ENCODE peak calls at places on chromosome 20, in seven cellular contexts. U is H9; N is cardiac muscle cell; T is fibroblast of lung; D is CD8-positive, alpha-beta T cell; H is RWPE2; V is uterus. L is an unnamed sample.

GRCh38 chr20:20780127-20780822 is 67.8 kb upstream of the RALGAPA2 start:
- DNase-seq in D (no peak), N (peak; percentile 17), T (no peak), H (peak; percentile 76), V (peak; percentile 60), U (peak; percentile 33), L (peak; percentile 29)

GRCh38 chr20:41072099-41072798 is 43.6 kb downstream of the TOP1 start:
- DNase-seq in H (peak; percentile 89), N (peak; percentile 89), V (peak; percentile 33), D (no peak), U (no peak), T (peak; percentile 89), L (peak; percentile 18)

GRCh38 chr20:15100506-15101160 is 763.2 kb upstream of the FLRT3 start:
- DNase-seq in V (no peak), T (no peak), N (no peak), U (no peak), H (no peak), D (no peak), L (no peak)

GRCh38 chr20:38889792-38890496 is 36.3 kb upstream of the FAM83D start:
- DNase-seq in V (no peak), H (no peak), T (no peak), D (no peak), U (no peak), N (no peak), L (no peak)

GRCh38 chr20:53918010-53918311 is 152.4 kb downstream of the BCAS1 start:
- DNase-seq in D (no peak), H (no peak), V (no peak), T (no peak), N (no peak), U (no peak), L (no peak)

GRCh38 chr20:42401598-42401997 is 783.4 kb upstream of the CHD6 start:
- DNase-seq in H (no peak), N (no peak), V (no peak), U (no peak), T (no peak), D (no peak), L (no peak)

GRCh38 chr20:50308166-50308512 is 117.5 kb downstream of the CEBPB start:
- DNase-seq in U (no peak), N (no peak), D (no peak), V (no peak), T (no peak), H (no peak), L (no peak)

GRCh38 chr20:33753763-33754162 is 22.0 kb downstream of the ZNF341 start:
- DNase-seq in U (no peak), N (no peak), D (no peak), T (peak; percentile 22), H (no peak), V (no peak), L (no peak)

GRCh38 chr20:38534756-38535155 is 46.2 kb upstream of the ADIG start:
- DNase-seq in V (no peak), H (no peak), D (no peak), N (no peak), U (no peak), T (no peak), L (no peak)

GRCh38 chr20:25705830-25706351 is 9.2 kb upstream of the ZNF337 start:
- DNase-seq in D (no peak), V (no peak), T (no peak), U (no peak), H (no peak), N (no peak), L (no peak)

GRCh38 chr20:33079267-33079666 is at the start of gene BPIFB4:
- DNase-seq in V (no peak), N (peak; percentile 92), D (no peak), U (no peak), T (peak; percentile 2), H (no peak), L (no peak)

GRCh38 chr20:52196845-52197244 is 5.3 kb upstream of the ZFP64 start:
- DNase-seq in U (no peak), N (no peak), D (no peak), V (no peak), H (no peak), T (no peak), L (no peak)

GRCh38 chr20:41650221-41650948 is 32.2 kb upstream of the CHD6 start:
- DNase-seq in T (no peak), V (no peak), D (no peak), H (no peak), N (no peak), U (no peak), L (no peak)

GRCh38 chr20:63932606-63933160 is 23.5 kb downstream of the UCKL1 start:
- DNase-seq in V (no peak), D (no peak), N (no peak), H (peak; percentile 81), U (no peak), T (no peak), L (no peak)

GRCh38 chr20:18360601-18361000 is 72.3 kb downstream of the ZNF133 start:
- DNase-seq in U (peak; percentile 49), H (no peak), N (no peak), V (no peak), D (no peak), T (no peak), L (no peak)

GRCh38 chr20:23692725-23693124 is 3.9 kb upstream of the CST4 start:
- DNase-seq in V (no peak), H (no peak), D (no peak), N (no peak), U (no peak), T (peak; percentile 1), L (no peak)

GRCh38 chr20:46255440-46256104 is 52.7 kb downstream of the CDH22 start:
- DNase-seq in N (peak; percentile 61), U (no peak), T (no peak), V (peak; percentile 45), D (peak; percentile 18), H (peak; percentile 99), L (peak; percentile 71)

GRCh38 chr20:32969356-32970114 is 34.7 kb downstream of the SUN5 start:
- DNase-seq in U (peak; percentile 23), T (no peak), N (no peak), H (peak; percentile 73), V (no peak), D (no peak), L (no peak)

GRCh38 chr20:54209216-54209813 is 1.4 kb downstream of the PFDN4 start:
- DNase-seq in D (no peak), N (no peak), V (no peak), T (no peak), U (no peak), H (no peak), L (no peak)

GRCh38 chr20:63846128-63846771 is 15.0 kb upstream of the ABHD16B start:
- DNase-seq in V (peak; percentile 78), D (no peak), U (peak; percentile 81), N (peak; percentile 59), T (peak; percentile 47), H (peak; percentile 82), L (peak; percentile 89)

GRCh38 chr20:39259010-39259803 is 297.1 kb downstream of the DHX35 start:
- DNase-seq in U (peak; percentile 9), H (peak; percentile 41), V (peak; percentile 22), D (no peak), N (peak; percentile 0), T (no peak), L (no peak)

GRCh38 chr20:1870792-1871550 is 24.2 kb upstream of the SIRPA start:
- DNase-seq in U (no peak), N (no peak), T (no peak), V (no peak), H (no peak), D (no peak), L (no peak)

GRCh38 chr20:43946659-43947315 is 32.1 kb downstream of the TOX2 start:
- DNase-seq in V (no peak), D (no peak), H (no peak), N (no peak), T (no peak), U (no peak), L (no peak)

GRCh38 chr20:50034567-50035170 is 51.9 kb downstream of the SNAI1 start:
- DNase-seq in T (no peak), V (peak; percentile 31), N (peak; percentile 44), H (no peak), D (no peak), U (no peak), L (peak; percentile 44)

GRCh38 chr20:50048420-50049166 is 64.4 kb downstream of the UBE2V1 start:
- DNase-seq in T (no peak), U (no peak), N (peak; percentile 43), H (peak; percentile 76), V (no peak), D (peak; percentile 43), L (no peak)

GRCh38 chr20:59940956-59941294 is 736 bp downstream of the FAM217B start:
- DNase-seq in D (no peak), V (no peak), U (no peak), H (no peak), T (no peak), N (no peak), L (no peak)
- H3K4me1 ChIP-seq in D (peaks cover 22% of the 10 kb centered on the region), V (peaks cover 7% of the 10 kb centered on the region), U (no peaks in the 10 kb centered on the region), H (peaks cover 36% of the 10 kb centered on the region), T (peaks cover 7% of the 10 kb centered on the region), N (peaks cover 43% of the 10 kb centered on the region), L (peaks cover 9% of the 10 kb centered on the region)

DNA sequence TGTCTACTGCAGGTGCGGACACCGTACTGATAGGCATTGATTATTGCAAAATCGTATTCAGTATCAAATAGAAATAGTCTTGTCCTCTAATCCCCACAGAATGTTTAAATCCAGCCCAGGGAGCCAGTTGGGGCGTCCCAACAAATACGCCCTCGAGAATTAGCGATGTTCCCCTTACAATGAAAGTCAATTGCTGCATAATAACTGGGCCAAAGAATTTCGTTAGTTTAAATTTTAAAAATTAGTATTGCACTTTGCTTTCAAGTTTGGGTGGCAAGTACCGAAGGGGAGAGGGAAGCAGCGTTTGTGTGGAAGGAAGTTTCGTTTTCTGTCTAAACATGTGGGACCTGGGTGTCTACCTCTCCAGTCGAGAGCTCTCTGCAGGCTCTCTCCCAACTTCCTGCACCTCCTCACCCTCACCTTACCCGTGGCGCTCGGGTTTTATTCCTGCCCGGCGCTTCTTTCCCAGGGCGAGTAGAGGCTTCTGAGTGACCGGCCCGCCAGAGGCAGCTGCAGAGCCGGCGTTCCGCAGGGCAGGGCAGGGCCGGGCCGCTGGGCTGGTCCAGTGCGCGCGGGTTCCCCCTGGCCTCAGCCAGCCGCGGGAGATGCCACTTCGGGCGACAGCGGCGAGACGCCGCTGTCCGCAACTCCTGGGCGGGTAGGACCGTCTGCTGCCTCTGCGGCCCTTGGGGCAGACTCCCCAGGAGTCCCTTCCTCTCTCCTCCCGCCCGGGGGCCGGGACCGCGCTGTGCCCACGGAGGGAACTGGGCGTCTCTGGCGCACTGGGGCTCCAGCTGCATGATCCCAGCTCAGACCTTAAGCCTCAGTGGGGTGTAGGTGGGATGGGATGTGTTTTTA is 862 bp upstream of the TFAP2C start:
- DNase-seq in U (peak; percentile 49), T (no peak), N (peak; percentile 21), H (no peak), V (no peak), D (no peak), L (peak; percentile 12)
- H3K27ac ChIP-seq in U (no peak overlapping the region), T (no peak overlapping the region), N (no peak overlapping the region), H (no peak overlapping the region), V (no peak overlapping the region), D (no peak overlapping the region), L (no peak overlapping the region)

GRCh38 chr20:31861346-31862156 is 8.8 kb downstream of the DUSP15 start:
- DNase-seq in D (peak; percentile 70), N (peak; percentile 71), V (no peak), U (peak; percentile 93), H (peak; percentile 92), T (peak; percentile 39), L (peak; percentile 57)
- TF ChIP-seq CTCF in D (no peak), N (no peak), V (no peak), U (no peak), H (no peak), T (no peak), L (no peak)

DNA sequence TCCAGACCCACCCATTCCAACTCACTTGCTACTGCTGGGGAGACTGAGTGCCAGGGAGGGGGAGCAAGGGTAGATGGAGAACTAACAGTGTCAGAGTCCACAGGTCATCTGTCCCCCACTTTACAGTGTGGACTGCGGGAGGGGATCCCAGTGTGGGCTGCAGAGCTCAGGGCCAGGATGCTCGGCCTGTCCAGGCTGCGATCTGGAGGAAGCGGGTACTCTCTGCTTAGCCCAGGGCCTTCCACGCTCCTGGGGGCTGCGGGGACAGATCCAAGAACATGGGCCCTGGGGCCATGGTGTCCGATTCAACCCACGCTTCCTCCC is 14.1 kb upstream of the GATA5 start:
- DNase-seq in H (no peak), V (no peak), D (no peak), U (no peak), T (no peak), N (no peak), L (no peak)
- H3K4me1 ChIP-seq in H (peaks cover 13% of the 10 kb centered on the region), V (no peaks in the 10 kb centered on the region), D (no peaks in the 10 kb centered on the region), U (no peaks in the 10 kb centered on the region), T (no peaks in the 10 kb centered on the region), N (peaks cover 41% of the 10 kb centered on the region), L (peaks cover 12% of the 10 kb centered on the region)